ENCODE peak calls at places on chromosomes 7 and 10, in five cellular contexts. G is islet precursor cell, Y is astrocyte, M is NCI-H1930, P is cardiac fibroblast. V is an unnamed sample.

GRCh38 chr10:18650618-18651017 is 769 bp downstream of the NSUN6 start:
- DNase-seq in G (no peak), Y (no peak), M (no peak), P (peak), V (no peak)

GRCh38 chr7:117173001-117173400 is 149.9 kb downstream of the WNT2 start:
- DNase-seq in G (no peak), Y (peak), M (no peak), P (peak), V (no peak)

GRCh38 chr7:100130608-100131453 is 4.1 kb downstream of the MBLAC1 start:
- DNase-seq in G (peak), Y (no peak), M (peak), P (peak), V (no peak)

GRCh38 chr7:94395141-94396041 is 696 bp downstream of the COL1A2 start:
- DNase-seq in G (peak), Y (peak), M (peak), P (peak), V (peak)

GRCh38 chr7:1700086-1700485 is 30.0 kb downstream of the ELFN1 start:
- DNase-seq in G (no peak), Y (no peak), M (no peak), P (no peak), V (no peak)

GRCh38 chr7:131235489-131236317 is 92.0 kb upstream of the MKLN1 start:
- DNase-seq in G (peak), Y (peak), M (peak), P (peak), V (peak)

GRCh38 chr10:12483996-12484944 is 134.9 kb downstream of the CAMK1D start:
- DNase-seq in G (no peak), Y (no peak), M (no peak), P (no peak), V (peak)

GRCh38 chr10:123266981-123267380 is 112.8 kb downstream of the BUB3 start:
- DNase-seq in G (no peak), Y (peak), M (no peak), P (no peak), V (no peak)

GRCh38 chr10:131095109-131095580 is 216.4 kb downstream of the TCERG1L start:
- DNase-seq in G (no peak), Y (no peak), M (no peak), P (no peak), V (no peak)

GRCh38 chr10:21625623-21626229 is 91.7 kb downstream of the MLLT10 start:
- DNase-seq in G (no peak), Y (no peak), M (no peak), P (no peak), V (no peak)

GRCh38 chr7:132422502-132423101 is 153.7 kb downstream of the PLXNA4 start:
- DNase-seq in G (peak), Y (peak), M (no peak), P (peak), V (no peak)